ENCODE peak calls at places on chromosomes 13 and 19, in nine cellular contexts. One of them, this sample, is unnamed.

GRCh38 chr19:19627716-19628498 is at the start of gene LPAR2:
- DNase-seq in esophagus muscularis mucosa: no peak
- DNase-seq in spleen: peak; percentile 94
- DNase-seq in GM23338: peak; percentile 78
- DNase-seq in K562: no peak
- DNase-seq in H1: peak; percentile 89
- DNase-seq in breast epithelium: peak; percentile 66
- DNase-seq in SK-N-SH: peak; percentile 96
- DNase-seq in Panc1: no peak
- DNase-seq in this sample: peak; percentile 82

GRCh38 chr13:36421447-36421846 is 10.8 kb upstream of the CCNA1 start:
- DNase-seq in esophagus muscularis mucosa: no peak
- DNase-seq in spleen: no peak
- DNase-seq in GM23338: no peak
- DNase-seq in K562: no peak
- DNase-seq in H1: no peak
- DNase-seq in breast epithelium: no peak
- DNase-seq in SK-N-SH: no peak
- DNase-seq in Panc1: no peak
- DNase-seq in this sample: no peak

GRCh38 chr19:17606786-17607185 is 51.3 kb downstream of the COLGALT1 start:
- DNase-seq in esophagus muscularis mucosa: no peak
- DNase-seq in spleen: no peak
- DNase-seq in GM23338: peak; percentile 67
- DNase-seq in K562: peak; percentile 41
- DNase-seq in H1: peak; percentile 72
- DNase-seq in breast epithelium: no peak
- DNase-seq in SK-N-SH: no peak
- DNase-seq in Panc1: no peak
- DNase-seq in this sample: no peak

GRCh38 chr19:19149402-19149801 is 11.1 kb upstream of the TMEM161A start:
- DNase-seq in esophagus muscularis mucosa: no peak
- DNase-seq in spleen: no peak
- DNase-seq in GM23338: no peak
- DNase-seq in K562: no peak
- DNase-seq in H1: no peak
- DNase-seq in breast epithelium: no peak
- DNase-seq in SK-N-SH: no peak
- DNase-seq in Panc1: no peak
- DNase-seq in this sample: no peak

GRCh38 chr19:29855087-29855486 is 43.3 kb downstream of the CCNE1 start:
- DNase-seq in esophagus muscularis mucosa: no peak
- DNase-seq in spleen: no peak
- DNase-seq in GM23338: peak; percentile 53
- DNase-seq in K562: no peak
- DNase-seq in H1: peak; percentile 44
- DNase-seq in breast epithelium: no peak
- DNase-seq in SK-N-SH: no peak
- DNase-seq in Panc1: no peak
- DNase-seq in this sample: no peak

GRCh38 chr19:51364200-51365106 is 1.7 kb downstream of the ETFB start:
- DNase-seq in esophagus muscularis mucosa: no peak
- DNase-seq in spleen: no peak
- DNase-seq in GM23338: no peak
- DNase-seq in K562: no peak
- DNase-seq in H1: no peak
- DNase-seq in breast epithelium: no peak
- DNase-seq in SK-N-SH: no peak
- DNase-seq in Panc1: no peak
- DNase-seq in this sample: no peak

GRCh38 chr19:44748426-44749254 is at the start of gene BCL3:
- DNase-seq in esophagus muscularis mucosa: no peak
- DNase-seq in spleen: peak; percentile 96
- DNase-seq in GM23338: peak; percentile 25
- DNase-seq in K562: peak; percentile 69
- DNase-seq in H1: no peak
- DNase-seq in breast epithelium: peak; percentile 68
- DNase-seq in SK-N-SH: peak; percentile 76
- DNase-seq in Panc1: no peak
- DNase-seq in this sample: peak; percentile 90

GRCh38 chr19:38869836-38870607 is 8.1 kb downstream of the RINL start:
- DNase-seq in esophagus muscularis mucosa: no peak
- DNase-seq in spleen: peak; percentile 99
- DNase-seq in GM23338: peak; percentile 81
- DNase-seq in K562: no peak
- DNase-seq in H1: peak; percentile 91
- DNase-seq in breast epithelium: peak; percentile 84
- DNase-seq in SK-N-SH: peak; percentile 91
- DNase-seq in Panc1: no peak
- DNase-seq in this sample: peak; percentile 96

GRCh38 chr19:18501351-18501750 is 20.5 kb downstream of the ELL start:
- DNase-seq in esophagus muscularis mucosa: no peak
- DNase-seq in spleen: peak; percentile 73
- DNase-seq in GM23338: no peak
- DNase-seq in K562: no peak
- DNase-seq in H1: no peak
- DNase-seq in breast epithelium: no peak
- DNase-seq in SK-N-SH: no peak
- DNase-seq in Panc1: no peak
- DNase-seq in this sample: no peak

GRCh38 chr19:15199652-15200574 is 882 bp downstream of the NOTCH3 start:
- DNase-seq in esophagus muscularis mucosa: no peak
- DNase-seq in spleen: no peak
- DNase-seq in GM23338: peak; percentile 91
- DNase-seq in K562: no peak
- DNase-seq in H1: peak; percentile 94
- DNase-seq in breast epithelium: peak; percentile 68
- DNase-seq in SK-N-SH: peak; percentile 91
- DNase-seq in Panc1: no peak
- DNase-seq in this sample: no peak

GRCh38 chr13:109883181-109884180 is 97.1 kb upstream of the IRS2 start:
- DNase-seq in esophagus muscularis mucosa: no peak
- DNase-seq in spleen: no peak
- DNase-seq in GM23338: no peak
- DNase-seq in K562: no peak
- DNase-seq in H1: no peak
- DNase-seq in breast epithelium: no peak
- DNase-seq in SK-N-SH: no peak
- DNase-seq in Panc1: no peak
- DNase-seq in this sample: peak; percentile 49

GRCh38 chr13:49214917-49215376 is 5.2 kb upstream of the MLNR start:
- DNase-seq in esophagus muscularis mucosa: no peak
- DNase-seq in spleen: peak; percentile 90
- DNase-seq in GM23338: peak; percentile 72
- DNase-seq in K562: no peak
- DNase-seq in H1: peak; percentile 59
- DNase-seq in breast epithelium: no peak
- DNase-seq in SK-N-SH: no peak
- DNase-seq in Panc1: no peak
- DNase-seq in this sample: peak; percentile 45

DNA sequence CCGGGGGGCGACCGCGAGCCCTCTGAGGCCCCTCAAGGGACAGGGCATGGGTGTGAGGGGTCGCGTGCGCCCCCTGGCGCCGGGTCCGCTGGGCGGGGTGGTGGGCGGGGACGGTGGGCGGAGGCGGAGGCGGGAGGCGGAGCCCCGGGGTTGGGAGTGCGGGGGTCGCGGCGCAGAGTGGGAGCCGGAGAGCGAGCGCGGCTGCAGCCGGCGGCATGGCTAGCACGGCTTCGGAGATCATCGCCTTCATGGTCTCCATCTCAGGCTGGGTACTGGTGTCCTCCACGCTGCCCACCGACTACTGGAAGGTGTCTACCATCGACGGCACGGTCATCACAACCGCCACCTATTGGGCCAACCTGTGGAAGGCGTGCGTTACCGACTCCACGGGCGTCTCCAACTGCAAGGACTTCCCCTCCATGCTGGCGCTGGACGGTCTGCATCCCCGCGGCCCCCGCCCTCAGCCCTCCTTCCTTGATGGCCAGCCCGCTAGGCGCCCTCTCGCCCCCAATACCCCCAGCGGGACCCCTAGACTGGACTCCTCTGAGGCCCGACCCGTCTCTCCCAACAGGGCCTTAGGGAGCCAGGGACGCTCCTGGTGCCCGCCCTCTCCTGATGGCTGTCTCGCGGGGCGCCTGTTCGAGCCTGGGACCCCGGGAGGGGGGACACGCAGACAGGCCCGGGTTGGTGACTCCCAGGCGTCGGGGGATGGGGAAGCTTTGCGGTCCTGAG is at the start of gene CLDN10:
- DNase-seq in esophagus muscularis mucosa: no peak
- DNase-seq in spleen: peak; percentile 77
- DNase-seq in GM23338: peak; percentile 85
- DNase-seq in K562: no peak
- DNase-seq in H1: peak; percentile 94
- DNase-seq in breast epithelium: no peak
- DNase-seq in SK-N-SH: peak; percentile 93
- DNase-seq in Panc1: no peak
- DNase-seq in this sample: no peak
- TF ChIP-seq CTCF in esophagus muscularis mucosa: no peak
- TF ChIP-seq CTCF in spleen: no peak
- TF ChIP-seq CTCF in GM23338: peak; percentile 51
- TF ChIP-seq CTCF in K562: no peak
- TF ChIP-seq CTCF in H1: peak; percentile 89
- TF ChIP-seq CTCF in breast epithelium: no peak
- TF ChIP-seq CTCF in SK-N-SH: peak; percentile 28
- TF ChIP-seq CTCF in Panc1: peak; percentile 86
- TF ChIP-seq CTCF in this sample: no peak

GRCh38 chr19:4302238-4302630 is at the start of gene TMIGD2:
- DNase-seq in esophagus muscularis mucosa: no peak
- DNase-seq in spleen: no peak
- DNase-seq in GM23338: no peak
- DNase-seq in K562: no peak
- DNase-seq in H1: no peak
- DNase-seq in breast epithelium: no peak
- DNase-seq in SK-N-SH: peak; percentile 65
- DNase-seq in Panc1: no peak
- DNase-seq in this sample: no peak

GRCh38 chr19:4301590-4302237 is 475 bp downstream of the TMIGD2 start:
- DNase-seq in esophagus muscularis mucosa: no peak
- DNase-seq in spleen: no peak
- DNase-seq in GM23338: no peak
- DNase-seq in K562: no peak
- DNase-seq in H1: no peak
- DNase-seq in breast epithelium: no peak
- DNase-seq in SK-N-SH: no peak
- DNase-seq in Panc1: no peak
- DNase-seq in this sample: no peak

GRCh38 chr19:4297901-4298771 is 4.1 kb downstream of the TMIGD2 start:
- DNase-seq in esophagus muscularis mucosa: no peak
- DNase-seq in spleen: no peak
- DNase-seq in GM23338: peak; percentile 61
- DNase-seq in K562: no peak
- DNase-seq in H1: no peak
- DNase-seq in breast epithelium: no peak
- DNase-seq in SK-N-SH: no peak
- DNase-seq in Panc1: no peak
- DNase-seq in this sample: no peak

GRCh38 chr19:4298772-4299550 is 3.2 kb downstream of the TMIGD2 start:
- DNase-seq in esophagus muscularis mucosa: no peak
- DNase-seq in spleen: no peak
- DNase-seq in GM23338: no peak
- DNase-seq in K562: no peak
- DNase-seq in H1: no peak
- DNase-seq in breast epithelium: no peak
- DNase-seq in SK-N-SH: no peak
- DNase-seq in Panc1: no peak
- DNase-seq in this sample: no peak

GRCh38 chr19:4300589-4300988 is 1.6 kb downstream of the TMIGD2 start:
- DNase-seq in esophagus muscularis mucosa: no peak
- DNase-seq in spleen: no peak
- DNase-seq in GM23338: no peak
- DNase-seq in K562: no peak
- DNase-seq in H1: no peak
- DNase-seq in breast epithelium: no peak
- DNase-seq in SK-N-SH: no peak
- DNase-seq in Panc1: no peak
- DNase-seq in this sample: no peak
- TF ChIP-seq POLR2AphosphoS5 in esophagus muscularis mucosa: no peak
- TF ChIP-seq POLR2AphosphoS5 in spleen: no peak
- TF ChIP-seq POLR2AphosphoS5 in GM23338: no peak
- TF ChIP-seq POLR2AphosphoS5 in K562: no peak
- TF ChIP-seq POLR2AphosphoS5 in H1: no peak
- TF ChIP-seq POLR2AphosphoS5 in breast epithelium: no peak
- TF ChIP-seq POLR2AphosphoS5 in SK-N-SH: no peak
- TF ChIP-seq POLR2AphosphoS5 in Panc1: no peak
- TF ChIP-seq POLR2AphosphoS5 in this sample: no peak

GRCh38 chr19:2089001-2089711 is 7.0 kb downstream of the MOB3A start:
- DNase-seq in esophagus muscularis mucosa: no peak
- DNase-seq in spleen: no peak
- DNase-seq in GM23338: no peak
- DNase-seq in K562: no peak
- DNase-seq in H1: no peak
- DNase-seq in breast epithelium: no peak
- DNase-seq in SK-N-SH: peak; percentile 67
- DNase-seq in Panc1: no peak
- DNase-seq in this sample: no peak
- TF ChIP-seq CTCF in esophagus muscularis mucosa: no peak
- TF ChIP-seq CTCF in spleen: no peak
- TF ChIP-seq CTCF in GM23338: no peak
- TF ChIP-seq CTCF in K562: no peak
- TF ChIP-seq CTCF in H1: no peak
- TF ChIP-seq CTCF in breast epithelium: no peak
- TF ChIP-seq CTCF in SK-N-SH: no peak
- TF ChIP-seq CTCF in Panc1: no peak
- TF ChIP-seq CTCF in this sample: no peak

GRCh38 chr13:34700155-34700554 is 241.9 kb upstream of the NBEA start:
- DNase-seq in esophagus muscularis mucosa: no peak
- DNase-seq in spleen: no peak
- DNase-seq in GM23338: no peak
- DNase-seq in K562: no peak
- DNase-seq in H1: no peak
- DNase-seq in breast epithelium: no peak
- DNase-seq in SK-N-SH: no peak
- DNase-seq in Panc1: no peak
- DNase-seq in this sample: no peak
- TF ChIP-seq POLR2AphosphoS5 in esophagus muscularis mucosa: no peak
- TF ChIP-seq POLR2AphosphoS5 in spleen: no peak
- TF ChIP-seq POLR2AphosphoS5 in GM23338: no peak
- TF ChIP-seq POLR2AphosphoS5 in K562: no peak
- TF ChIP-seq POLR2AphosphoS5 in H1: no peak
- TF ChIP-seq POLR2AphosphoS5 in breast epithelium: no peak
- TF ChIP-seq POLR2AphosphoS5 in SK-N-SH: no peak
- TF ChIP-seq POLR2AphosphoS5 in Panc1: no peak
- TF ChIP-seq POLR2AphosphoS5 in this sample: no peak

GRCh38 chr13:113084094-113084942 is 21.3 kb upstream of the F7 start:
- DNase-seq in esophagus muscularis mucosa: no peak
- DNase-seq in spleen: peak; percentile 59
- DNase-seq in GM23338: peak; percentile 47
- DNase-seq in K562: no peak
- DNase-seq in H1: no peak
- DNase-seq in breast epithelium: no peak
- DNase-seq in SK-N-SH: no peak
- DNase-seq in Panc1: no peak
- DNase-seq in this sample: no peak
- TF ChIP-seq CTCF in esophagus muscularis mucosa: no peak
- TF ChIP-seq CTCF in spleen: no peak
- TF ChIP-seq CTCF in GM23338: peak; percentile 42
- TF ChIP-seq CTCF in K562: no peak
- TF ChIP-seq CTCF in H1: peak; percentile 5
- TF ChIP-seq CTCF in breast epithelium: no peak
- TF ChIP-seq CTCF in SK-N-SH: no peak
- TF ChIP-seq CTCF in Panc1: no peak
- TF ChIP-seq CTCF in this sample: no peak

GRCh38 chr13:58025821-58026220 is 394.3 kb downstream of the PCDH17 start:
- DNase-seq in esophagus muscularis mucosa: no peak
- DNase-seq in spleen: no peak
- DNase-seq in GM23338: peak; percentile 2
- DNase-seq in K562: no peak
- DNase-seq in H1: no peak
- DNase-seq in breast epithelium: no peak
- DNase-seq in SK-N-SH: no peak
- DNase-seq in Panc1: no peak
- DNase-seq in this sample: no peak
- TF ChIP-seq POLR2AphosphoS5 in esophagus muscularis mucosa: no peak
- TF ChIP-seq POLR2AphosphoS5 in spleen: no peak
- TF ChIP-seq POLR2AphosphoS5 in GM23338: no peak
- TF ChIP-seq POLR2AphosphoS5 in K562: no peak
- TF ChIP-seq POLR2AphosphoS5 in H1: no peak
- TF ChIP-seq POLR2AphosphoS5 in breast epithelium: no peak
- TF ChIP-seq POLR2AphosphoS5 in SK-N-SH: no peak
- TF ChIP-seq POLR2AphosphoS5 in Panc1: no peak
- TF ChIP-seq POLR2AphosphoS5 in this sample: no peak

This sample was measured in transverse colon.